ENCODE peak calls at places on chromosomes 11 and 22, in seven cellular contexts. One of them, this sample, is unnamed. For H3K4me1, the result is how much of the 10 kb centered on the place peaks cover.

GRCh38 chr11:17673951-17674350 is 45.4 kb upstream of the MYOD1 start:
- DNase-seq in H1: no peak
- DNase-seq in adrenal gland: no peak
- DNase-seq in GM12878: no peak
- DNase-seq in A549: no peak
- DNase-seq in transverse colon: no peak
- DNase-seq in IMR-90: no peak
- DNase-seq in this sample: no peak

GRCh38 chr11:12702999-12703453 is 28.8 kb downstream of the TEAD1 start:
- DNase-seq in adrenal gland: no peak
- DNase-seq in H1: no peak
- DNase-seq in transverse colon: no peak
- DNase-seq in IMR-90: peak
- DNase-seq in A549: no peak
- DNase-seq in GM12878: no peak
- DNase-seq in this sample: no peak

GRCh38 chr11:27582686-27583085 is 76.1 kb upstream of the LIN7C start:
- DNase-seq in GM12878: no peak
- DNase-seq in transverse colon: no peak
- DNase-seq in IMR-90: no peak
- DNase-seq in adrenal gland: no peak
- DNase-seq in H1: no peak
- DNase-seq in A549: no peak
- DNase-seq in this sample: no peak

GRCh38 chr11:31417357-31417756 is 47.7 kb downstream of the DNAJC24 start:
- DNase-seq in H1: no peak
- DNase-seq in transverse colon: no peak
- DNase-seq in GM12878: no peak
- DNase-seq in adrenal gland: no peak
- DNase-seq in IMR-90: no peak
- DNase-seq in A549: no peak
- DNase-seq in this sample: no peak

GRCh38 chr22:41700105-41700358 is 729 bp downstream of the MEI1 start:
- DNase-seq in GM12878: no peak
- DNase-seq in H1: no peak
- DNase-seq in adrenal gland: no peak
- DNase-seq in A549: no peak
- DNase-seq in transverse colon: no peak
- DNase-seq in IMR-90: no peak
- DNase-seq in this sample: no peak

GRCh38 chr22:19663821-19664325 is 50.4 kb upstream of the SEPTIN5 start:
- DNase-seq in A549: no peak
- DNase-seq in IMR-90: peak
- DNase-seq in adrenal gland: peak
- DNase-seq in H1: peak
- DNase-seq in transverse colon: no peak
- DNase-seq in GM12878: no peak
- DNase-seq in this sample: no peak

GRCh38 chr11:102733232-102733875 is 8.6 kb upstream of the MMP8 start:
- DNase-seq in A549: peak
- DNase-seq in IMR-90: peak
- DNase-seq in adrenal gland: peak
- DNase-seq in GM12878: no peak
- DNase-seq in H1: peak
- DNase-seq in transverse colon: peak
- DNase-seq in this sample: peak

GRCh38 chr11:126450198-126450597 is 94.7 kb downstream of the ST3GAL4 start:
- DNase-seq in adrenal gland: no peak
- DNase-seq in IMR-90: no peak
- DNase-seq in H1: no peak
- DNase-seq in transverse colon: no peak
- DNase-seq in A549: no peak
- DNase-seq in GM12878: no peak
- DNase-seq in this sample: no peak

GRCh38 chr11:75996523-75997272 is 181.7 kb downstream of the UVRAG start:
- DNase-seq in transverse colon: no peak
- DNase-seq in A549: no peak
- DNase-seq in IMR-90: no peak
- DNase-seq in adrenal gland: no peak
- DNase-seq in H1: no peak
- DNase-seq in GM12878: no peak
- DNase-seq in this sample: no peak

GRCh38 chr11:11450744-11451362 is 97.8 kb upstream of the CSNK2A3 start:
- DNase-seq in transverse colon: no peak
- DNase-seq in IMR-90: peak
- DNase-seq in A549: no peak
- DNase-seq in adrenal gland: no peak
- DNase-seq in H1: no peak
- DNase-seq in GM12878: no peak
- DNase-seq in this sample: no peak

GRCh38 chr11:77633856-77634425 is 3.7 kb downstream of the CLNS1A start:
- DNase-seq in transverse colon: no peak
- DNase-seq in GM12878: no peak
- DNase-seq in H1: no peak
- DNase-seq in adrenal gland: no peak
- DNase-seq in A549: no peak
- DNase-seq in IMR-90: no peak
- DNase-seq in this sample: no peak

GRCh38 chr11:72091292-72091691 is 10.6 kb downstream of the LRRC51 start:
- DNase-seq in H1: peak
- DNase-seq in transverse colon: peak
- DNase-seq in adrenal gland: peak
- DNase-seq in GM12878: no peak
- DNase-seq in A549: peak
- DNase-seq in IMR-90: peak
- DNase-seq in this sample: peak

GRCh38 chr11:72573380-72573949 is 100.8 kb downstream of the PDE2A start:
- DNase-seq in GM12878: no peak
- DNase-seq in adrenal gland: no peak
- DNase-seq in H1: peak
- DNase-seq in transverse colon: peak
- DNase-seq in A549: peak
- DNase-seq in IMR-90: peak
- DNase-seq in this sample: peak

GRCh38 chr11:2269601-2270321 is 627 bp downstream of the ASCL2 start:
- DNase-seq in H1: peak
- DNase-seq in IMR-90: peak
- DNase-seq in transverse colon: peak
- DNase-seq in GM12878: no peak
- DNase-seq in A549: peak
- DNase-seq in adrenal gland: no peak
- DNase-seq in this sample: peak

GRCh38 chr11:91819195-91819594 is 405.4 kb upstream of the FAT3 start:
- DNase-seq in adrenal gland: no peak
- DNase-seq in IMR-90: no peak
- DNase-seq in transverse colon: no peak
- DNase-seq in A549: no peak
- DNase-seq in GM12878: no peak
- DNase-seq in H1: no peak
- DNase-seq in this sample: no peak

GRCh38 chr22:25420925-25421904 is 143.3 kb upstream of the GRK3 start:
- DNase-seq in transverse colon: no peak
- DNase-seq in adrenal gland: no peak
- DNase-seq in A549: no peak
- DNase-seq in IMR-90: no peak
- DNase-seq in H1: peak
- DNase-seq in GM12878: no peak
- DNase-seq in this sample: no peak

GRCh38 chr11:60902625-60903024 is 3.8 kb downstream of the PRPF19 start:
- DNase-seq in IMR-90: no peak
- DNase-seq in transverse colon: no peak
- DNase-seq in adrenal gland: no peak
- DNase-seq in A549: no peak
- DNase-seq in GM12878: no peak
- DNase-seq in H1: no peak
- DNase-seq in this sample: no peak

GRCh38 chr11:38089728-38090127 is 1491.7 kb upstream of the RAG2 start:
- DNase-seq in A549: no peak
- DNase-seq in H1: no peak
- DNase-seq in GM12878: no peak
- DNase-seq in adrenal gland: no peak
- DNase-seq in IMR-90: no peak
- DNase-seq in transverse colon: no peak
- DNase-seq in this sample: no peak

GRCh38 chr11:33696931-33697638 is 3.5 kb downstream of the C11orf91 start:
- DNase-seq in IMR-90: no peak
- DNase-seq in A549: no peak
- DNase-seq in adrenal gland: no peak
- DNase-seq in H1: no peak
- DNase-seq in GM12878: no peak
- DNase-seq in transverse colon: no peak
- DNase-seq in this sample: no peak

GRCh38 chr11:34168642-34169051 is 63.2 kb downstream of the NAT10 start:
- DNase-seq in transverse colon: no peak
- DNase-seq in H1: no peak
- DNase-seq in adrenal gland: no peak
- DNase-seq in GM12878: no peak
- DNase-seq in A549: no peak
- DNase-seq in IMR-90: peak
- DNase-seq in this sample: no peak

GRCh38 chr11:44207292-44207691 is 102.6 kb downstream of the ALX4 start:
- DNase-seq in adrenal gland: no peak
- DNase-seq in IMR-90: no peak
- DNase-seq in H1: no peak
- DNase-seq in transverse colon: no peak
- DNase-seq in GM12878: no peak
- DNase-seq in A549: no peak
- DNase-seq in this sample: no peak

GRCh38 chr11:21374381-21374780 is 705.0 kb downstream of the NELL1 start:
- DNase-seq in transverse colon: no peak
- DNase-seq in H1: no peak
- DNase-seq in GM12878: no peak
- DNase-seq in A549: no peak
- DNase-seq in IMR-90: no peak
- DNase-seq in adrenal gland: no peak
- DNase-seq in this sample: no peak
- H3K4me3 ChIP-seq in transverse colon: no peak
- H3K4me3 ChIP-seq in H1: no peak
- H3K4me3 ChIP-seq in GM12878: no peak
- H3K4me3 ChIP-seq in A549: no peak
- H3K4me3 ChIP-seq in IMR-90: no peak
- H3K4me3 ChIP-seq in adrenal gland: no peak
- H3K4me3 ChIP-seq in this sample: no peak

GRCh38 chr11:57776101-57776511 is 14.5 kb downstream of the CTNND1 start:
- DNase-seq in IMR-90: peak
- DNase-seq in H1: no peak
- DNase-seq in adrenal gland: no peak
- DNase-seq in GM12878: no peak
- DNase-seq in transverse colon: no peak
- DNase-seq in A549: no peak
- DNase-seq in this sample: no peak

GRCh38 chr11:57773026-57773598 is 11.5 kb downstream of the CTNND1 start:
- DNase-seq in adrenal gland: no peak
- DNase-seq in transverse colon: no peak
- DNase-seq in H1: no peak
- DNase-seq in IMR-90: no peak
- DNase-seq in GM12878: no peak
- DNase-seq in A549: no peak
- DNase-seq in this sample: no peak

GRCh38 chr11:57776577-57776976 is 15.0 kb downstream of the CTNND1 start:
- DNase-seq in transverse colon: no peak
- DNase-seq in GM12878: no peak
- DNase-seq in H1: no peak
- DNase-seq in adrenal gland: no peak
- DNase-seq in IMR-90: no peak
- DNase-seq in A549: no peak
- DNase-seq in this sample: no peak

GRCh38 chr11:57777969-57778317 is 16.3 kb downstream of the CTNND1 start:
- DNase-seq in A549: peak
- DNase-seq in transverse colon: peak
- DNase-seq in IMR-90: no peak
- DNase-seq in GM12878: no peak
- DNase-seq in adrenal gland: no peak
- DNase-seq in H1: no peak
- DNase-seq in this sample: peak

DNA sequence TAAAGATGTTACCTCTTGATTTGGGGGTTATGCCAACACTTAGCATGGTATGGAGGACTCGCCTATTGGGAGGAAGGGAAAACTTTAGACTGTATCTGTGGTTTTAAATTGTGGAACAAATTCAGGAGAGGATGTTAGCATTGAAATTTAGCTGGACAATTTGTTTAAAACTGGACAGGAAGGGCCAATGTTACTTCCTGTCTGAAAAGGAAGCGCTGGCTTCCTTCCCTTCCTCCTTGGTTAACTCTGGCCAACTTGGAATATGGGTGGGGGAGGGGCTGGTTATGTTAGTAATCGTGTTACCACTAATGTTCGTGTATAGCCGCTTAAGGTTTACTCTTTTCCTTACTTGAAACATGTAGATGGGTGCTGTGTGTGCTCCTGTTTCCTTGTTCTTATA is 13.9 kb downstream of the CTNND1 start:
- DNase-seq in H1: no peak
- DNase-seq in A549: no peak
- DNase-seq in IMR-90: no peak
- DNase-seq in GM12878: no peak
- DNase-seq in transverse colon: no peak
- DNase-seq in adrenal gland: no peak
- DNase-seq in this sample: no peak
- H3K4me1 ChIP-seq in H1: under half
- H3K4me1 ChIP-seq in A549: half or more
- H3K4me1 ChIP-seq in IMR-90: under half
- H3K4me1 ChIP-seq in GM12878: under half
- H3K4me1 ChIP-seq in transverse colon: half or more
- H3K4me1 ChIP-seq in adrenal gland: half or more
- H3K4me1 ChIP-seq in this sample: half or more

GRCh38 chr11:65454696-65455456 is 32.3 kb downstream of the NEAT1 start:
- DNase-seq in GM12878: peak
- DNase-seq in IMR-90: peak
- DNase-seq in adrenal gland: peak
- DNase-seq in transverse colon: peak
- DNase-seq in A549: peak
- DNase-seq in H1: peak
- DNase-seq in this sample: peak
- TF ChIP-seq POLR2A in GM12878: peak
- TF ChIP-seq POLR2A in IMR-90: peak
- TF ChIP-seq POLR2A in adrenal gland: peak
- TF ChIP-seq POLR2A in transverse colon: peak
- TF ChIP-seq POLR2A in A549: peak
- TF ChIP-seq POLR2A in H1: peak
- TF ChIP-seq POLR2A in this sample: peak

GRCh38 chr11:68345776-68346728 is 33.7 kb downstream of the LRP5 start:
- DNase-seq in adrenal gland: peak
- DNase-seq in transverse colon: no peak
- DNase-seq in A549: no peak
- DNase-seq in IMR-90: no peak
- DNase-seq in GM12878: no peak
- DNase-seq in H1: no peak
- DNase-seq in this sample: no peak
- H3K4me3 ChIP-seq in adrenal gland: no peak
- H3K4me3 ChIP-seq in transverse colon: no peak
- H3K4me3 ChIP-seq in A549: no peak
- H3K4me3 ChIP-seq in IMR-90: no peak
- H3K4me3 ChIP-seq in GM12878: no peak
- H3K4me3 ChIP-seq in H1: no peak
- H3K4me3 ChIP-seq in this sample: no peak